ENCODE peak calls at places on chromosome 17, in eight cellular contexts. One of them, this sample, is unnamed.

GRCh38 chr17:71003736-71004135 is 834.4 kb downstream of the KCNJ2 start:
- DNase-seq in NCI-H446 treated with DMSO at 0.1 percent for 48 hours: no peak
- DNase-seq in GM13977: no peak
- DNase-seq in left ventricle myocardium superior: no peak
- DNase-seq in amygdala: no peak
- DNase-seq in left cardiac atrium: no peak
- DNase-seq in IMR-90: no peak
- DNase-seq in amniotic epithelial cell: no peak
- DNase-seq in this sample: no peak

GRCh38 chr17:75619506-75620431 is 13.5 kb upstream of the SMIM5 start:
- DNase-seq in amniotic epithelial cell: peak
- DNase-seq in IMR-90: peak
- DNase-seq in amygdala: no peak
- DNase-seq in left cardiac atrium: no peak
- DNase-seq in GM13977: no peak
- DNase-seq in NCI-H446 treated with DMSO at 0.1 percent for 48 hours: no peak
- DNase-seq in left ventricle myocardium superior: no peak
- DNase-seq in this sample: no peak

GRCh38 chr17:43554857-43555256 is 8.7 kb upstream of the ETV4 start:
- DNase-seq in NCI-H446 treated with DMSO at 0.1 percent for 48 hours: no peak
- DNase-seq in left cardiac atrium: no peak
- DNase-seq in left ventricle myocardium superior: no peak
- DNase-seq in IMR-90: no peak
- DNase-seq in amygdala: no peak
- DNase-seq in amniotic epithelial cell: no peak
- DNase-seq in GM13977: no peak
- DNase-seq in this sample: no peak

GRCh38 chr17:28118362-28118761 is 75.9 kb downstream of the NLK start:
- DNase-seq in GM13977: no peak
- DNase-seq in left ventricle myocardium superior: no peak
- DNase-seq in IMR-90: no peak
- DNase-seq in amniotic epithelial cell: no peak
- DNase-seq in amygdala: no peak
- DNase-seq in NCI-H446 treated with DMSO at 0.1 percent for 48 hours: no peak
- DNase-seq in left cardiac atrium: no peak
- DNase-seq in this sample: no peak

GRCh38 chr17:49180303-49180702 is 30.1 kb downstream of the GNGT2 start:
- DNase-seq in IMR-90: peak
- DNase-seq in amniotic epithelial cell: peak
- DNase-seq in left cardiac atrium: peak
- DNase-seq in amygdala: peak
- DNase-seq in NCI-H446 treated with DMSO at 0.1 percent for 48 hours: peak
- DNase-seq in left ventricle myocardium superior: peak
- DNase-seq in GM13977: peak
- DNase-seq in this sample: peak

GRCh38 chr17:42459983-42460300 is 1.3 kb downstream of the ATP6V0A1 start:
- DNase-seq in amniotic epithelial cell: peak
- DNase-seq in left ventricle myocardium superior: no peak
- DNase-seq in amygdala: no peak
- DNase-seq in IMR-90: peak
- DNase-seq in GM13977: peak
- DNase-seq in left cardiac atrium: no peak
- DNase-seq in NCI-H446 treated with DMSO at 0.1 percent for 48 hours: no peak
- DNase-seq in this sample: no peak

GRCh38 chr17:50903604-50904521 is 37.7 kb upstream of the TOB1 start:
- DNase-seq in IMR-90: peak
- DNase-seq in amygdala: no peak
- DNase-seq in amniotic epithelial cell: peak
- DNase-seq in NCI-H446 treated with DMSO at 0.1 percent for 48 hours: peak
- DNase-seq in GM13977: no peak
- DNase-seq in left cardiac atrium: no peak
- DNase-seq in left ventricle myocardium superior: no peak
- DNase-seq in this sample: no peak

GRCh38 chr17:42227849-42228696 is 33.8 kb upstream of the GHDC start:
- DNase-seq in left cardiac atrium: no peak
- DNase-seq in GM13977: no peak
- DNase-seq in amniotic epithelial cell: peak
- DNase-seq in NCI-H446 treated with DMSO at 0.1 percent for 48 hours: no peak
- DNase-seq in IMR-90: peak
- DNase-seq in left ventricle myocardium superior: no peak
- DNase-seq in amygdala: no peak
- DNase-seq in this sample: no peak

GRCh38 chr17:50919321-50920040 is 53.3 kb upstream of the TOB1 start:
- DNase-seq in NCI-H446 treated with DMSO at 0.1 percent for 48 hours: peak
- DNase-seq in left ventricle myocardium superior: peak
- DNase-seq in left cardiac atrium: peak
- DNase-seq in GM13977: peak
- DNase-seq in amygdala: peak
- DNase-seq in IMR-90: peak
- DNase-seq in amniotic epithelial cell: peak
- DNase-seq in this sample: peak

GRCh38 chr17:15414502-15415348 is 52.7 kb downstream of the CDRT4 start:
- DNase-seq in NCI-H446 treated with DMSO at 0.1 percent for 48 hours: no peak
- DNase-seq in amygdala: no peak
- DNase-seq in left cardiac atrium: peak
- DNase-seq in GM13977: no peak
- DNase-seq in left ventricle myocardium superior: peak
- DNase-seq in amniotic epithelial cell: peak
- DNase-seq in IMR-90: no peak
- DNase-seq in this sample: no peak

GRCh38 chr17:42068979-42069378 is 18.6 kb upstream of the C17orf113 start:
- DNase-seq in amniotic epithelial cell: no peak
- DNase-seq in left ventricle myocardium superior: no peak
- DNase-seq in IMR-90: no peak
- DNase-seq in left cardiac atrium: no peak
- DNase-seq in NCI-H446 treated with DMSO at 0.1 percent for 48 hours: no peak
- DNase-seq in amygdala: no peak
- DNase-seq in GM13977: no peak
- DNase-seq in this sample: no peak

GRCh38 chr17:5592382-5592781 is 8.1 kb upstream of the NLRP1 start:
- DNase-seq in GM13977: peak
- DNase-seq in amygdala: no peak
- DNase-seq in IMR-90: peak
- DNase-seq in left cardiac atrium: no peak
- DNase-seq in left ventricle myocardium superior: no peak
- DNase-seq in NCI-H446 treated with DMSO at 0.1 percent for 48 hours: peak
- DNase-seq in amniotic epithelial cell: peak
- DNase-seq in this sample: no peak

GRCh38 chr17:82965371-82965770 is 114.0 kb upstream of the METRNL start:
- DNase-seq in left ventricle myocardium superior: no peak
- DNase-seq in NCI-H446 treated with DMSO at 0.1 percent for 48 hours: no peak
- DNase-seq in left cardiac atrium: no peak
- DNase-seq in IMR-90: no peak
- DNase-seq in amygdala: no peak
- DNase-seq in amniotic epithelial cell: no peak
- DNase-seq in GM13977: no peak
- DNase-seq in this sample: no peak

GRCh38 chr17:59267776-59268175 is 47.5 kb downstream of the GDPD1 start:
- DNase-seq in GM13977: no peak
- DNase-seq in left cardiac atrium: no peak
- DNase-seq in amniotic epithelial cell: no peak
- DNase-seq in left ventricle myocardium superior: no peak
- DNase-seq in IMR-90: no peak
- DNase-seq in amygdala: no peak
- DNase-seq in NCI-H446 treated with DMSO at 0.1 percent for 48 hours: no peak
- DNase-seq in this sample: no peak

This sample was measured in right lobe of liver.